ENCODE peak calls at places on chromosomes 1 and 21, in four cellular contexts. G is fibroblast of the aortic adventitia, E is BJ, C is MM.1S. W is an unnamed sample.

GRCh38 chr21:36321325-36322082 is 1.5 kb downstream of the MORC3 start:
- DNase-seq in G (peak; percentile 24), E (no peak), C (no peak), W (peak; percentile 28)

GRCh38 chr21:43192501-43193081 is 23.8 kb downstream of the CRYAA start:
- DNase-seq in G (no peak), E (no peak), C (no peak), W (no peak)

GRCh38 chr21:41149199-41149598 is 18.8 kb upstream of the BACE2 start:
- DNase-seq in G (no peak), E (no peak), C (no peak), W (no peak)

GRCh38 chr1:1752190-1752589 is 26.1 kb downstream of the NADK start:
- DNase-seq in G (no peak), E (no peak), C (no peak), W (no peak)

GRCh38 chr1:25922633-25923567 is 16.7 kb upstream of the STMN1 start:
- DNase-seq in G (no peak), E (no peak), C (no peak), W (no peak)

GRCh38 chr1:38741341-38741740 is 118.2 kb downstream of the RRAGC start:
- DNase-seq in G (no peak), E (no peak), C (no peak), W (no peak)

GRCh38 chr21:37829447-37829846 is 86.8 kb downstream of the KCNJ6 start:
- DNase-seq in G (peak; percentile 7), E (no peak), C (no peak), W (peak; percentile 4)

GRCh38 chr1:106773206-106773605 is 283.3 kb upstream of the PRMT6 start:
- DNase-seq in G (no peak), E (no peak), C (no peak), W (no peak)

GRCh38 chr1:219174672-219175564 is 1.2 kb downstream of the LYPLAL1 start:
- DNase-seq in G (peak; percentile 94), E (peak; percentile 68), C (peak; percentile 15), W (peak; percentile 78)

GRCh38 chr1:222019029-222019428 is 277.1 kb upstream of the DUSP10 start:
- DNase-seq in G (no peak), E (no peak), C (no peak), W (no peak)

GRCh38 chr1:54336121-54336520 is 70.1 kb downstream of the SSBP3 start:
- DNase-seq in G (no peak), E (no peak), C (no peak), W (no peak)

GRCh38 chr1:83959824-83960441 is 39.0 kb downstream of the TTLL7 start:
- DNase-seq in G (peak; percentile 87), E (peak; percentile 21), C (no peak), W (no peak)

GRCh38 chr1:54413295-54413694 is 7.1 kb upstream of the SSBP3 start:
- DNase-seq in G (peak; percentile 51), E (peak; percentile 28), C (no peak), W (peak; percentile 18)

GRCh38 chr1:211497489-211498045 is 5.6 kb upstream of the RD3 start:
- DNase-seq in G (no peak), E (no peak), C (no peak), W (no peak)

GRCh38 chr1:185045793-185046441 is 559 bp downstream of the RNF2 start:
- DNase-seq in G (peak; percentile 27), E (no peak), C (peak; percentile 29), W (peak; percentile 47)

GRCh38 chr1:12529640-12530174 is 88.3 kb downstream of the DHRS3 start:
- DNase-seq in G (no peak), E (no peak), C (no peak), W (no peak)

GRCh38 chr1:230548997-230549396 is 93.3 kb upstream of the COG2 start:
- DNase-seq in G (no peak), E (no peak), C (no peak), W (no peak)

GRCh38 chr1:160108888-160109662 is 6.5 kb upstream of the ATP1A2 start:
- DNase-seq in G (peak; percentile 67), E (no peak), C (peak; percentile 71), W (peak; percentile 54)

GRCh38 chr1:86841120-86841519 is 72.8 kb downstream of the SELENOF start:
- DNase-seq in G (peak; percentile 53), E (no peak), C (no peak), W (no peak)

GRCh38 chr1:161943713-161944112 is 80.0 kb downstream of the OLFML2B start:
- DNase-seq in G (no peak), E (no peak), C (no peak), W (no peak)

GRCh38 chr1:30900486-30900885 is 8.1 kb downstream of the SDC3 start:
- DNase-seq in G (no peak), E (no peak), C (no peak), W (no peak)

GRCh38 chr1:30903343-30904034 is 5.1 kb downstream of the SDC3 start:
- DNase-seq in G (no peak), E (no peak), C (no peak), W (no peak)

GRCh38 chr1:30902653-30903290 is 5.8 kb downstream of the SDC3 start:
- DNase-seq in G (no peak), E (no peak), C (no peak), W (no peak)

GRCh38 chr1:30900931-30901560 is 7.5 kb downstream of the SDC3 start:
- DNase-seq in G (no peak), E (no peak), C (no peak), W (no peak)

DNA sequence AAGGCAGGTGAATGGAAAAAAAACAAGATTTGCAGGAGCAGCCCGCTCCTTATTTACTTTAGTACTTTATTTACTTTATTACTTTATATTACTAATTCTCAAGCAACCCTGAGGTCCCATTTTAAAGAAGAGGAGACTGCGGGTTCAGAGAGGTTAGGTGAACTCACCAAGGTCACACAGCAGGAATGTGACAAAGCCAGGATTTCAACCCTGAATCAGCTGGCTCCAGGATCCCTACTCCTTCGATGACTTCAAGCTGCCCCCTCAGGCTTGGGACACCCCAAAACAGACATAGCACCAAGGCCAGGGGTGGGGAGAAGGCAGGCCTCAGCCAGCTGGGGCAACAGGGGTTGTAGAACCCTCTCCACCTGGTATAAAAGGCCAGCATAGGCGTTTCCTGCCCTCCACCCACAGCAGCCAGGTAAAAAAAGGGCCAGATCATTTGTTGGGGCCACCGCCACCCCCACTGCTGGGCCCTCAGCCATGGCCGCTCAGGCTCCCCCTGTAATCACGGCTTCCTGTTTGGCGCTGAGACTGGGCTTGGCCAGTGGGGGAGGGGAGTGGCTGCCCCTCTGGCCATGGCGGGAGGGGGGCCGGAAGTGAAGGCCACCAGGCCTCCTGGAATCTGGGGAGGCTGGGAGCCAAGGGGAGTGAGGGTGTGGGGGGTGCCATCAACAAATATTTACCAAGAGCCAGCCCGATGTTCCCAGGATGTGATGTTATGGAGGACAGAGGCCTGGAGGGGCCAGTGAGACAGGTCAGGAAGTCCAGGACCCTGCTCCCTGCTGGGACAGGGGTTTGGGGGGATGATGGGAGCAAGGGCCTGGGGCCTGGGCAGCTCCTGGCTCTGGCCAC is 6.5 kb downstream of the SDC3 start:
- DNase-seq in G (no peak), E (no peak), C (no peak), W (no peak)
- H3K4me3 ChIP-seq in G (no peak overlapping the region), E (no peak overlapping the region), C (no peak overlapping the region), W (no peak overlapping the region)

DNA sequence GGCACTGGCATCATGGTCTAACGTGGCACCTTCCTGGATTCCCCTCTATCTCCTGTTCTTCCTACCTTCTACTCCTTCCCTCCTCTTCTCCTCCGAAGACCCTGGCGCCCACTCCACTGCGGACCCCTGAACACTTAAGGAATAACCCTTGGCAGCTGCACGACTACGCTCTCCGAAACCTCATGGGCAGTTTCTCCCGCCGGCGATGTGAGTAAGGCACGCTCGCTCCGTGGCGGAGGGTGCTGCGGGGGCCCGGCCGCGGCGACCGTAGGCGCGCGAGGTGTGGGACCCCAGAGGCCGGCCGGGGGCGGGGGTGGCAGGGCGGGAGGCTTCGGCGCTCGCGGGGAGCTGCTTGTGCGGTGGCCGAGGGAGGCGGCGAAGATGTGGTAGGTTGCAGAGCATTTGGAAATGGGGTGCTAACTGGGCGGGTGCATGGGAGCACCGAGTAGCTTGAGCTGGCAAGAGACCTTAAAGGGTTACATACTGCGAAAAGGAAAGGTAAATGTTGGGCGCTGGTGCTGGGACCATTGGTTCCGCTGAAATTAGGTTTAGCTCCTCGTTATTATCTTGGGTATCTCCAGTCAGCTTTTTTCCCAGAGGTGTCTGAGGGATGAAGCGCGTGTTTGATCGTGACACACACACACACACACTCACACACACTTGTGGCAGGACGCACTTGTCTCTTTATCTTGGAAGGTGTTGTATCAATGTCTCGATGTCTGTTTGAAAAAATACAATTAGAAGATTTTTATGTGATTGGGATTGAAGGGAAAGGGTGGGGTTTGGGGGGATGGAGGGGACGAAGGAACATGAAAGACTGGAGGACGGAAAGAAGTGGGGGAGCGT is 936 bp downstream of the LRRC7 start:
- DNase-seq in G (no peak), E (no peak), C (no peak), W (no peak)
- H3K4me3 ChIP-seq in G (peak overlapping the region; percentile 18), E (peak overlapping the region; percentile 42), C (peak overlapping the region; percentile 75), W (no peak overlapping the region)

GRCh38 chr21:34801519-34802132 is 132.8 kb downstream of the CLIC6 start:
- DNase-seq in G (no peak), E (no peak), C (peak; percentile 69), W (peak; percentile 62)
- H3K4me3 ChIP-seq in G (no peak overlapping the region), E (no peak overlapping the region), C (no peak overlapping the region), W (no peak overlapping the region)

GRCh38 chr1:156437054-156437453 is 63.5 kb downstream of the MEF2D start:
- DNase-seq in G (no peak), E (no peak), C (no peak), W (no peak)

GRCh38 chr1:156435551-156436318 is 64.8 kb downstream of the MEF2D start:
- DNase-seq in G (peak; percentile 7), E (no peak), C (no peak), W (no peak)

GRCh38 chr1:156433602-156434001 is 64.6 kb downstream of the RHBG start:
- DNase-seq in G (no peak), E (no peak), C (peak; percentile 70), W (peak; percentile 32)

GRCh38 chr1:156436319-156437043 is 64.1 kb downstream of the MEF2D start:
- DNase-seq in G (no peak), E (no peak), C (no peak), W (no peak)

GRCh38 chr1:156434976-156435550 is 65.5 kb downstream of the MEF2D start:
- DNase-seq in G (no peak), E (no peak), C (no peak), W (no peak)
- H3K4me3 ChIP-seq in G (no peak overlapping the region), E (no peak overlapping the region), C (peak overlapping the region; percentile 31), W (no peak overlapping the region)

GRCh38 chr1:9235123-9235513 is 544 bp downstream of the H6PD start:
- DNase-seq in G (peak; percentile 83), E (no peak), C (no peak), W (no peak)

GRCh38 chr1:9233942-9234222 is 692 bp upstream of the H6PD start:
- DNase-seq in G (no peak), E (no peak), C (no peak), W (no peak)

GRCh38 chr1:9234223-9235122 is at the start of gene H6PD:
- DNase-seq in G (peak; percentile 70), E (no peak), C (peak; percentile 81), W (peak; percentile 93)

GRCh38 chr1:9233241-9233941 is 1.2 kb upstream of the H6PD start:
- DNase-seq in G (peak; percentile 93), E (no peak), C (no peak), W (no peak)

DNA sequence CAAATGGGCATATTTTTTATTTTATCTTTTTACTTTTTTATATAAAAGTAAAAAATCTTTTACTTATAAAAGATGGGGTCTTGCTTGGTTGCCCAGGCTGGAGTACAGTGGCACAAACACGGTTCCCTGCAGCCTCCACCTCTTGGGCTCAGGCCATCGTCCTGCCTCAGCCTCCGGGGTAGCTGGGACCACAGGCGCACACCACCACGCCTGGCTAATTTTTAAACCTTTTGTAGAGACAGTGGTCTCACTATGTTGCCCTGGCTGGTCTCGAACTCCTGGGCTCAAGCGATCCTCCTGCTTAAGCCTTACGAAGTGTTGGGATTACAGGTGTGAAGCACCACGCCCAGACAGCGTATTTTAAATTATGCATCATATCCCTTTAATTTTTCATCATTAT is 986 bp downstream of the H6PD start:
- DNase-seq in G (no peak), E (no peak), C (no peak), W (no peak)
- H3K4me3 ChIP-seq in G (peak overlapping the region; percentile 76), E (peak overlapping the region; percentile 62), C (peak overlapping the region; percentile 87), W (peak overlapping the region; percentile 86)

GRCh38 chr1:200038645-200038986 is 11.1 kb downstream of the NR5A2 start:
- DNase-seq in G (no peak), E (no peak), C (no peak), W (no peak)
- H3K4me3 ChIP-seq in G (no peak overlapping the region), E (no peak overlapping the region), C (peak overlapping the region; percentile 79), W (no peak overlapping the region)

W was measured in GM12865.